ENCODE peak calls at places on chromosomes 3 and 15, in six cellular contexts. F is H9, Y is ovary, Q is cardiac fibroblast, R is brain microvascular endothelial cell, D is AG09309. I is an unnamed sample.

GRCh38 chr15:59168536-59168935 is 38.1 kb upstream of the LDHAL6B start:
- DNase-seq in F (no peak), Y (no peak), Q (peak), R (peak), D (no peak), I (peak)

GRCh38 chr3:41356775-41357174 is 157.5 kb downstream of the CTNNB1 start:
- DNase-seq in F (no peak), Y (no peak), Q (no peak), R (no peak), D (no peak), I (no peak)

GRCh38 chr15:70154440-70155347 is 57.0 kb upstream of the TLE3 start:
- DNase-seq in F (peak), Y (peak), Q (peak), R (no peak), D (no peak), I (peak)

GRCh38 chr15:81001180-81002003 is 669 bp downstream of the TLNRD1 start:
- DNase-seq in F (peak), Y (peak), Q (peak), R (no peak), D (no peak), I (peak)

GRCh38 chr15:40769310-40770146 is at the start of gene C15orf62:
- DNase-seq in F (no peak), Y (peak), Q (peak), R (no peak), D (no peak), I (peak)

GRCh38 chr3:50122661-50123391 is 32.3 kb upstream of the SEMA3F start:
- DNase-seq in F (no peak), Y (no peak), Q (no peak), R (no peak), D (no peak), I (no peak)

GRCh38 chr3:149641011-149641728 is 16.7 kb downstream of the WWTR1 start:
- DNase-seq in F (no peak), Y (no peak), Q (no peak), R (no peak), D (no peak), I (peak)

GRCh38 chr15:57273366-57273765 is 102.9 kb upstream of the CGNL1 start:
- DNase-seq in F (no peak), Y (no peak), Q (no peak), R (no peak), D (no peak), I (no peak)

GRCh38 chr3:106635271-106635670 is 742.0 kb upstream of the CCDC54 start:
- DNase-seq in F (no peak), Y (no peak), Q (peak), R (peak), D (peak), I (peak)

GRCh38 chr3:129015388-129016105 is 14.4 kb downstream of the EFCC1 start:
- DNase-seq in F (no peak), Y (no peak), Q (peak), R (no peak), D (no peak), I (no peak)

GRCh38 chr15:67533873-67534272 is 8.6 kb upstream of the MAP2K5 start:
- DNase-seq in F (no peak), Y (no peak), Q (no peak), R (no peak), D (no peak), I (no peak)

GRCh38 chr3:99960123-99960878 is 142.6 kb downstream of the CMSS1 start:
- DNase-seq in F (no peak), Y (no peak), Q (no peak), R (no peak), D (no peak), I (no peak)

GRCh38 chr3:185818267-185818875 is 6.5 kb downstream of the IGF2BP2 start:
- DNase-seq in F (no peak), Y (no peak), Q (no peak), R (no peak), D (no peak), I (no peak)

DNA sequence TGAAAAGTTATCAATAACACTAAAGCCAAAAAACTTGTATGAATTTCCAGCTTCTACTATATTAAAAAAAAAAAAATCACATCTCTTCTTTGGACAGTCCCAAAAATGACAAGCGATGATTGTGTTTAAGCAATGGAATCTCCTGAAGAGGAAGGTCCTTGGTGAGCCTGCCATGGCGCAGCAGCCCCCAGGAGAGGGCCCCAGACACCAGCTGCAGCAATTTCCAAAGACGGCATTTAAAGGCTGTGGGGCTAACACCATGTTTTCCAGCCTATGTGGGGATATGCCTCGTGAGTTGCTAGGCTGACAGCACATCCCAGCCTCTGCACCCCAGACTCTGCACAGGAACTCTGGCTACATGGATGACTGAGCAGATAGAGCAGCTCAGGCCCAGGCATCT is 14.7 kb downstream of the SKIC8 start:
- DNase-seq in F (no peak), Y (no peak), Q (no peak), R (no peak), D (no peak), I (no peak)
- TF ChIP-seq CTCF in F (peak), Y (no peak), Q (peak), R (peak), D (peak), I (peak)

DNA sequence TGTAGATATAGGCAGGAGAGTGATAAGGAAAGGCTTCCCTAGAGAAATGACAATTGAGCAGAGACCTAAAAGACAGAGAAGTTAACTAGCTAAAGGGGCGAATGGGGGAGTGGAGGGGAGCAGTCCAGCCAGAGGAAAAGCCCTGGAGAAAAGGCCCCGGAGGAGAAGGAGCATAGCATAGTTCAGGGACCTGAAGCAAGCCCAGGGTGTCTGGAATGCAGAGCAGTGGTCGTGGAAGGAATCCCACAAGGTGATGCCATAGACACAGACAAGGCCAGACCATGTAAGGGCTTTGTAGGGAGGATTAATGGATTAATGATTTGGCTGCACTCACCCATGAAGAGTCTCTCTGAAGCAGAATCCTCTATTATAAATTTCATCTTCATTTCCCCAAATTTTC is 45.8 kb upstream of the LRRN1 start:
- DNase-seq in F (no peak), Y (no peak), Q (no peak), R (no peak), D (no peak), I (no peak)
- TF ChIP-seq CTCF in F (no peak), Y (no peak), Q (no peak), R (no peak), D (no peak), I (no peak)

GRCh38 chr15:78564743-78565096 is 600 bp upstream of the CHRNA5 start:
- DNase-seq in F (no peak), Y (no peak), Q (no peak), R (no peak), D (no peak), I (no peak)
- TF ChIP-seq CTCF in F (no peak), Y (no peak), Q (no peak), R (no peak), D (no peak), I (no peak)

GRCh38 chr3:60755094-60755493 is 496.2 kb downstream of the FHIT start:
- DNase-seq in F (peak), Y (no peak), Q (no peak), R (no peak), D (no peak), I (no peak)
- TF ChIP-seq CTCF in F (peak), Y (no peak), Q (no peak), R (peak), D (peak), I (no peak)

GRCh38 chr15:94582368-94582767 is 351.0 kb downstream of the MCTP2 start:
- DNase-seq in F (peak), Y (no peak), Q (peak), R (no peak), D (no peak), I (no peak)
- TF ChIP-seq CTCF in F (peak), Y (no peak), Q (no peak), R (no peak), D (no peak), I (no peak)

GRCh38 chr3:17808994-17809393 is 66.6 kb upstream of the TBC1D5 start:
- DNase-seq in F (no peak), Y (no peak), Q (peak), R (peak), D (no peak), I (peak)

GRCh38 chr3:17811633-17812032 is 69.2 kb upstream of the TBC1D5 start:
- DNase-seq in F (no peak), Y (no peak), Q (no peak), R (no peak), D (no peak), I (peak)

GRCh38 chr3:17806201-17806600 is 63.8 kb upstream of the TBC1D5 start:
- DNase-seq in F (no peak), Y (no peak), Q (no peak), R (no peak), D (no peak), I (no peak)

GRCh38 chr3:17806876-17807275 is 64.4 kb upstream of the TBC1D5 start:
- DNase-seq in F (no peak), Y (no peak), Q (no peak), R (no peak), D (no peak), I (no peak)

DNA sequence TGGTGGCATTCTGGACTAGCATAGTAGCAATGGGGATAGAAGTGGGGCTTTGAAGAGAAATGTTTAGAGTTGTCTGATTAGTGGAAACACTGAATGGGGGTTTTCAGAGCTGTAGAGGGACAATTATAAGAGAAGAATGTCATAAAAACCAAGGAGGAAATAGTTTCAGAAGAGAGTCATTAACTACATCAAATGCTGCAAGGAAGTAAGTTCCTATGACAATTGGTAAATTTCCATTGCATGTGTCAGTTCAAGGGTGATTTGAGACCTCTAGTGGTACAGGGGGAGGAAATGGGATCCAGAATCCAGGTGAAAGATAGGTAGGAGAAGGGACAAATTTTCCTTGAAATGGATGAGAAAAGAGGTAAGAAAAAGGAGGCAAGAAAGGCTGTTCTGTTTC is 68.3 kb upstream of the TBC1D5 start:
- DNase-seq in F (no peak), Y (no peak), Q (peak), R (no peak), D (peak), I (peak)
- TF ChIP-seq CTCF in F (peak), Y (no peak), Q (peak), R (peak), D (peak), I (no peak)

DNA sequence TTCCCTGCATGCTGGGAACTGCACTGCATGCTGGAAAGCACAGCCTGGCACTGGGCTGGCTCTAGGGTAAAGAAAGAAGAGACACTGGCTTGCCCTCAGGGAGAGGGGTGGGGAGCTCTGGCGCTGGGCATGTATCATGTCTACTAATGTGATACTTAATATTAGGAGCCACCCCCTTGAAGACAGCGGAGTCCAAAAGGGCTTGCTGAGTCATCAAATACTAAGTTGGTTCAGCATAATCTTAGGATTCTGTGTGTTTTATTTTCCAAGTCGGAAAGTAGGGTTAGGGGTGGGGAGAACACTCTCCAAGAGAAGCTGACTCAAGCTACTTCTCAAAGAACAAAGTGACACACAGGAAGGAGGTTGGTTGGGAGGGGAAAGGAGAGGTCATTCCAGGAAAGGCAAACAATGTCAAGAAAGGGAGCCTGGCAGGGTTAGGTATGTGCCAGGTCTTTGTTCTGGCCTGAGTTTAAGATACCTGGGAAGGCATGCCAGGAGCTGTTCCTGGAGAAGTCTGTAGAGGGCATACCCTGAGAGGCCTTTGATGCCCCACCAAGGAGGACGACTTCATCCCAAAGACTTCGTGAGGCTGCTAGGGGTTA is 237.8 kb upstream of the NR2E3 start:
- DNase-seq in F (peak), Y (no peak), Q (peak), R (peak), D (no peak), I (peak)
- TF ChIP-seq CTCF in F (peak), Y (no peak), Q (peak), R (peak), D (peak), I (peak)

DNA sequence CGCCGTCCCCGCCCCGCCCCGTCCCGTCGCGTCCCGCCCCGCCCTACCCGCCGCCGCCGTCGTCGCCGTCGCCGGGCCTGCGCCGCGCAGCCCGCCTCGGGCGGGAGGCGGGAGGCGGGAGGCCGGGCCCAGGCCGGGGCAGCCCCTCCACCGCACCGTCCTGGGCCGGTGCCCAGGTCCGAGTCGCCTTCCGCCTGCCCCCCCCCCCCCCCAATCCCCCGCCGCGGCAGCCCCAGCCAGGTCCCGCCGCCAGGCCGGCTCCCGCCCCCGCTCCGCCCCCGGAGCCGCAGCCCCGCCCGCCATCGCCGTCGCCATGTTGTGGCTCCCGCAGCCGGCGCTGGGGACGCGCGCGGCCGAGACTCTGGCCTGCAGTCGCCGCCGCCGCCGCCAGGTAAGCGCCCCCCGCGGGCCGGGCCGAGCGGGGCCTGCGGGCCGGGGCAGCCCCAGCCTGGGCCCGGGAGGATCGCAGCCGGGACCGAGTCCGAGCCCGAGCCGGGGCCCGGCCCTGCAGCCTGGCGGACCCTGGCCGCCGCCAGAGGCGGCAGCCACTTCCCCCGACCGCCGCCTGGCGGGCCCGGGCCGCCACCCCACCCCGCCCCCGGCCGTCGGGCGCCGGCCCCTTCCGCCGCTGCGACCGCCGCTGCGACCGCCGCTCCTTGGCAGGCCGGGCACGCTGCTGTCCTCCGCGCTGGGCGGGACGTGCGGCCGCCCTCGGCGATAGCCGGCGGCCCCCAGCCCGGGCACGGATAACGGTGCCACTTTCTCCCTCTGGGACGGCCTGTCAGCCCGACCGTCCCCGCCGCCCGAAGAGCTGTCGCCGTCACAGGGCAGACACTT is at the start of gene ZNF592:
- DNase-seq in F (peak), Y (peak), Q (peak), R (peak), D (no peak), I (peak)
- TF ChIP-seq CTCF in F (no peak), Y (peak), Q (no peak), R (peak), D (peak), I (no peak)

I was measured in fibroblast of lung.